ENCODE peak calls at places on chromosomes 4 and X, in seven cellular contexts. One of them, this sample, is unnamed.

GRCh38 chr4:17911608-17912007 is 100.8 kb downstream of the NCAPG start:
- DNase-seq in A549: no peak
- DNase-seq in HepG2: no peak
- DNase-seq in K562: no peak
- DNase-seq in SK-N-SH: no peak
- DNase-seq in GM12878: no peak
- DNase-seq in H1: no peak
- DNase-seq in this sample: no peak

GRCh38 chr4:7347981-7348380 is 86.7 kb downstream of the PSAPL1 start:
- DNase-seq in A549: peak
- DNase-seq in HepG2: no peak
- DNase-seq in K562: no peak
- DNase-seq in SK-N-SH: no peak
- DNase-seq in GM12878: no peak
- DNase-seq in H1: no peak
- DNase-seq in this sample: peak

GRCh38 chrX:23634181-23634580 is 33.1 kb upstream of the PRDX4 start:
- DNase-seq in A549: peak
- DNase-seq in HepG2: no peak
- DNase-seq in K562: no peak
- DNase-seq in SK-N-SH: peak
- DNase-seq in GM12878: no peak
- DNase-seq in H1: no peak
- DNase-seq in this sample: no peak

GRCh38 chrX:3811331-3812311 is 98.2 kb upstream of the PRKX start:
- DNase-seq in A549: peak
- DNase-seq in HepG2: peak
- DNase-seq in K562: peak
- DNase-seq in SK-N-SH: peak
- DNase-seq in GM12878: peak
- DNase-seq in H1: no peak
- DNase-seq in this sample: peak

GRCh38 chr4:30443289-30443688 is 276.9 kb upstream of the PCDH7 start:
- DNase-seq in A549: no peak
- DNase-seq in HepG2: no peak
- DNase-seq in K562: no peak
- DNase-seq in SK-N-SH: no peak
- DNase-seq in GM12878: no peak
- DNase-seq in H1: peak
- DNase-seq in this sample: no peak

GRCh38 chr4:186765138-186765537 is 41.5 kb upstream of the FAT1 start:
- DNase-seq in A549: peak
- DNase-seq in HepG2: peak
- DNase-seq in K562: peak
- DNase-seq in SK-N-SH: no peak
- DNase-seq in GM12878: no peak
- DNase-seq in H1: peak
- DNase-seq in this sample: peak

GRCh38 chrX:153783378-153784013 is 2.7 kb downstream of the SRPK3 start:
- DNase-seq in A549: no peak
- DNase-seq in HepG2: no peak
- DNase-seq in K562: no peak
- DNase-seq in SK-N-SH: peak
- DNase-seq in GM12878: no peak
- DNase-seq in H1: no peak
- DNase-seq in this sample: no peak

GRCh38 chr4:71304289-71304850 is 34.5 kb upstream of the SLC4A4 start:
- DNase-seq in A549: no peak
- DNase-seq in HepG2: no peak
- DNase-seq in K562: no peak
- DNase-seq in SK-N-SH: no peak
- DNase-seq in GM12878: no peak
- DNase-seq in H1: no peak
- DNase-seq in this sample: no peak

GRCh38 chrX:113996781-113997180 is 587.1 kb upstream of the HTR2C start:
- DNase-seq in A549: no peak
- DNase-seq in HepG2: no peak
- DNase-seq in K562: no peak
- DNase-seq in SK-N-SH: no peak
- DNase-seq in GM12878: no peak
- DNase-seq in H1: no peak
- DNase-seq in this sample: no peak

GRCh38 chr4:87985097-87985886 is 9.8 kb downstream of the SPP1 start:
- DNase-seq in A549: peak
- DNase-seq in HepG2: peak
- DNase-seq in K562: no peak
- DNase-seq in SK-N-SH: peak
- DNase-seq in GM12878: no peak
- DNase-seq in H1: peak
- DNase-seq in this sample: peak

GRCh38 chr4:97627785-97628184 is 515.5 kb downstream of the STPG2 start:
- DNase-seq in A549: no peak
- DNase-seq in HepG2: no peak
- DNase-seq in K562: no peak
- DNase-seq in SK-N-SH: no peak
- DNase-seq in GM12878: no peak
- DNase-seq in H1: no peak
- DNase-seq in this sample: no peak

GRCh38 chr4:180665994-180666818 is 1577.0 kb upstream of the TENM3 start:
- DNase-seq in A549: peak
- DNase-seq in HepG2: peak
- DNase-seq in K562: peak
- DNase-seq in SK-N-SH: peak
- DNase-seq in GM12878: no peak
- DNase-seq in H1: no peak
- DNase-seq in this sample: peak

GRCh38 chr4:2595436-2595835 is 59.0 kb downstream of the FAM193A start:
- DNase-seq in A549: no peak
- DNase-seq in HepG2: no peak
- DNase-seq in K562: no peak
- DNase-seq in SK-N-SH: peak
- DNase-seq in GM12878: no peak
- DNase-seq in H1: no peak
- DNase-seq in this sample: peak

GRCh38 chr4:87011340-87012034 is 76.7 kb downstream of the AFF1 start:
- DNase-seq in A549: peak
- DNase-seq in HepG2: no peak
- DNase-seq in K562: no peak
- DNase-seq in SK-N-SH: no peak
- DNase-seq in GM12878: no peak
- DNase-seq in H1: no peak
- DNase-seq in this sample: peak

GRCh38 chrX:7574325-7574724 is 268.6 kb upstream of the VCX start:
- DNase-seq in A549: no peak
- DNase-seq in HepG2: peak
- DNase-seq in K562: no peak
- DNase-seq in SK-N-SH: no peak
- DNase-seq in GM12878: no peak
- DNase-seq in H1: no peak
- DNase-seq in this sample: no peak

GRCh38 chr4:100848865-100849264 is 331.0 kb upstream of the EMCN start:
- DNase-seq in A549: no peak
- DNase-seq in HepG2: no peak
- DNase-seq in K562: no peak
- DNase-seq in SK-N-SH: no peak
- DNase-seq in GM12878: no peak
- DNase-seq in H1: no peak
- DNase-seq in this sample: no peak

GRCh38 chr4:25823632-25824031 is 39.2 kb downstream of the SEL1L3 start:
- DNase-seq in A549: no peak
- DNase-seq in HepG2: no peak
- DNase-seq in K562: no peak
- DNase-seq in SK-N-SH: no peak
- DNase-seq in GM12878: no peak
- DNase-seq in H1: no peak
- DNase-seq in this sample: no peak
- H3K4me2 ChIP-seq in A549: no peak
- H3K4me2 ChIP-seq in HepG2: no peak
- H3K4me2 ChIP-seq in K562: no peak
- H3K4me2 ChIP-seq in SK-N-SH: no peak
- H3K4me2 ChIP-seq in GM12878: no peak
- H3K4me2 ChIP-seq in H1: no peak
- H3K4me2 ChIP-seq in this sample: no peak

GRCh38 chr4:5710962-5711478 is at the start of gene EVC:
- DNase-seq in A549: peak
- DNase-seq in HepG2: peak
- DNase-seq in K562: peak
- DNase-seq in SK-N-SH: peak
- DNase-seq in GM12878: no peak
- DNase-seq in H1: peak
- DNase-seq in this sample: peak

GRCh38 chr4:5712517-5712916 is 1.5 kb downstream of the EVC start:
- DNase-seq in A549: no peak
- DNase-seq in HepG2: no peak
- DNase-seq in K562: no peak
- DNase-seq in SK-N-SH: no peak
- DNase-seq in GM12878: peak
- DNase-seq in H1: no peak
- DNase-seq in this sample: peak

GRCh38 chr4:5710065-5710961 is 688 bp upstream of the EVC start:
- DNase-seq in A549: peak
- DNase-seq in HepG2: peak
- DNase-seq in K562: no peak
- DNase-seq in SK-N-SH: peak
- DNase-seq in GM12878: no peak
- DNase-seq in H1: no peak
- DNase-seq in this sample: peak

GRCh38 chr4:5712931-5713330 is 1.9 kb downstream of the EVC start:
- DNase-seq in A549: no peak
- DNase-seq in HepG2: no peak
- DNase-seq in K562: no peak
- DNase-seq in SK-N-SH: no peak
- DNase-seq in GM12878: no peak
- DNase-seq in H1: no peak
- DNase-seq in this sample: no peak

DNA sequence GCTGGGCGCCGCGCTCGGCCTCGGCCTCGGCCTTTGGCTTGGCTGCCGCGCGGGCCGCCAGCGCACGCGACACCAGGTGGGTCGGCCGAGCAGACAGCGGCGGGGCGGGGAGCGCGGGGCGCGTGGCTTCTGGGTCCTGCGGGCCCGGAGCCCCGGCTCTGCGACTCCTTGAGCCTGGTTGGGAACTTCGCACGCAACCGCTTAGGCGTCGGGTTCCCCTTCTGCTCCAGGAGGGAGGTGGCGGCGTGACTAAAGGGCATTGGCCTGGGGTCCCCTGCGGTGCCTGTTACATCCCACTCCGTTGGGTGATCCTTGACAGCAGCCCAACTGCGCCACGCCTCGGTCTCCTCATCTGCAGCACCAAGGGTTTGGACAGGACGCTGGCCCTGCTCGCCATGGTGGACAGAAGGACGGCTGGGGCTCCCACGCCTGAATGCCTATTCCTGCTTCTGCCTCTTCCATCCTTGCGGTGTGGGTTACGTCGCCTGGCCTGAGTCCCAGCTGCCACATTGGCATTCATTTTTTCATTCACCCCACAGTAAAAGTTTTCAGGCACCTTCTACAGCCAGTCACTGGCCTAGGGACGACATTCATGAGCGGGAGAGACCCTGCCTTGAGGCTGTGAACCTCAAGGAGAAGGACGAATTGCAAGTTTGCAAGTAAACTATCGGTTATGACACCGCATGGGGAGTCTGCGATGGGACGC is 631 bp downstream of the EVC start:
- DNase-seq in A549: peak
- DNase-seq in HepG2: peak
- DNase-seq in K562: no peak
- DNase-seq in SK-N-SH: no peak
- DNase-seq in GM12878: no peak
- DNase-seq in H1: peak
- DNase-seq in this sample: peak
- TF ChIP-seq RFX5 in A549: no peak
- TF ChIP-seq RFX5 in HepG2: no peak
- TF ChIP-seq RFX5 in K562: no peak
- TF ChIP-seq RFX5 in SK-N-SH: no peak
- TF ChIP-seq RFX5 in GM12878: no peak
- TF ChIP-seq RFX5 in H1: no peak
- TF ChIP-seq RFX5 in this sample: no peak

GRCh38 chrX:40871385-40872082 is 136.2 kb upstream of the MED14 start:
- DNase-seq in A549: no peak
- DNase-seq in HepG2: no peak
- DNase-seq in K562: no peak
- DNase-seq in SK-N-SH: no peak
- DNase-seq in GM12878: peak
- DNase-seq in H1: no peak
- DNase-seq in this sample: peak
- H3K4me2 ChIP-seq in A549: no peak
- H3K4me2 ChIP-seq in HepG2: no peak
- H3K4me2 ChIP-seq in K562: no peak
- H3K4me2 ChIP-seq in SK-N-SH: no peak
- H3K4me2 ChIP-seq in GM12878: peak
- H3K4me2 ChIP-seq in H1: no peak
- H3K4me2 ChIP-seq in this sample: no peak

GRCh38 chr4:51925307-51925706 is 82.4 kb downstream of the DCUN1D4 start:
- DNase-seq in A549: no peak
- DNase-seq in HepG2: no peak
- DNase-seq in K562: no peak
- DNase-seq in SK-N-SH: no peak
- DNase-seq in GM12878: no peak
- DNase-seq in H1: no peak
- DNase-seq in this sample: no peak
- TF ChIP-seq RFX5 in A549: no peak
- TF ChIP-seq RFX5 in HepG2: no peak
- TF ChIP-seq RFX5 in K562: no peak
- TF ChIP-seq RFX5 in SK-N-SH: no peak
- TF ChIP-seq RFX5 in GM12878: no peak
- TF ChIP-seq RFX5 in H1: no peak
- TF ChIP-seq RFX5 in this sample: no peak

GRCh38 chr4:105230287-105230686 is 83.6 kb downstream of the TET2 start:
- DNase-seq in A549: no peak
- DNase-seq in HepG2: no peak
- DNase-seq in K562: no peak
- DNase-seq in SK-N-SH: no peak
- DNase-seq in GM12878: no peak
- DNase-seq in H1: no peak
- DNase-seq in this sample: no peak

GRCh38 chr4:105227054-105227453 is 80.4 kb downstream of the TET2 start:
- DNase-seq in A549: no peak
- DNase-seq in HepG2: no peak
- DNase-seq in K562: no peak
- DNase-seq in SK-N-SH: no peak
- DNase-seq in GM12878: no peak
- DNase-seq in H1: no peak
- DNase-seq in this sample: no peak

DNA sequence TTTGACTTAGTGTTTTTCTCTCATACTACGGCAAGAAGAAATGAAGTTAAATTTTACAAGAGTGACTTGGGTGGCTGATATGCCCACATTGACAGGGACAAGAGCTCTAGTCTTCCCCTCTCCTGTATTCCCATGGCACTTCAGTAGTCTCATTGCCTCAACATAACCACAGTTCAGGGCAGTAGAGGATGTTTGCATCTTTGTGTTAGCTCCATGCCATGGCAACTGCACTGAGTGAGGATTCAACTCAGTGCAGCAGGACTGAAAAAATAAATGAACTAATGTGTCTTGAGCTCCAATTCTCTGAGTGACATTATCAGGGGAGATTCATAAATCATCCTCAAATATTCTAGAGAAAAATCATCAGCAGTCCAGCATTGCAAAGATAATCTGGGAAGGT is 78.8 kb downstream of the TET2 start:
- DNase-seq in A549: no peak
- DNase-seq in HepG2: no peak
- DNase-seq in K562: no peak
- DNase-seq in SK-N-SH: no peak
- DNase-seq in GM12878: no peak
- DNase-seq in H1: no peak
- DNase-seq in this sample: no peak
- H3K4me2 ChIP-seq in A549: no peak
- H3K4me2 ChIP-seq in HepG2: no peak
- H3K4me2 ChIP-seq in K562: no peak
- H3K4me2 ChIP-seq in SK-N-SH: no peak
- H3K4me2 ChIP-seq in GM12878: no peak
- H3K4me2 ChIP-seq in H1: no peak
- H3K4me2 ChIP-seq in this sample: no peak

This sample was measured in IMR-90.